ENCODE peak calls at places on chromosomes 12 and 14, in six cellular contexts. X is GM13977, U is stomach, W is epithelial cell of esophagus, L is T-helper 17 cell, P is posterior cingulate gyrus. Z is an unnamed sample.

GRCh38 chr14:81169711-81170103 is 51.1 kb downstream of the GTF2A1 start:
- DNase-seq in U (peak), P (peak), W (no peak), L (no peak), X (no peak), Z (peak)

GRCh38 chr14:91352696-91353692 is 64.6 kb downstream of the CCDC88C start:
- DNase-seq in X (no peak), L (no peak), W (no peak), P (no peak), U (no peak), Z (no peak)

GRCh38 chr14:31895206-31895605 is 181.9 kb upstream of the ARHGAP5 start:
- DNase-seq in L (no peak), X (no peak), W (peak), P (no peak), U (no peak), Z (peak)

GRCh38 chr14:72892103-72892878 is 1.6 kb downstream of the DPF3 start:
- DNase-seq in W (peak), X (peak), P (peak), U (no peak), L (peak), Z (peak)

GRCh38 chr12:5232826-5233500 is 189.3 kb downstream of the KCNA5 start:
- DNase-seq in W (no peak), U (no peak), X (no peak), P (no peak), L (no peak), Z (no peak)

GRCh38 chr12:57048423-57048822 is 1.5 kb downstream of the MYO1A start:
- DNase-seq in X (no peak), P (no peak), U (no peak), L (no peak), W (no peak), Z (no peak)

GRCh38 chr14:57583396-57583795 is 89.7 kb upstream of the CCDC198 start:
- DNase-seq in W (no peak), X (no peak), P (no peak), L (no peak), U (no peak), Z (no peak)

GRCh38 chr12:93015970-93016751 is 87.1 kb upstream of the EEA1 start:
- DNase-seq in W (peak), U (peak), L (no peak), P (no peak), X (no peak), Z (no peak)

GRCh38 chr12:91964501-91964900 is 181.1 kb downstream of the BTG1 start:
- DNase-seq in P (no peak), X (no peak), L (no peak), W (no peak), U (no peak), Z (no peak)

Z was measured in AG20443.